ENCODE peak calls at places on chromosomes 2 and 18, in four cellular contexts. Y, A, P and V are unnamed samples.

GRCh38 chr2:3142961-3143571 is 234.6 kb downstream of the EIPR1 start:
- DNase-seq in Y (peak; percentile 74), A (no peak), P (no peak), V (no peak)

GRCh38 chr2:234979204-234980167 is 27.7 kb downstream of the SH3BP4 start:
- DNase-seq in Y (no peak), A (peak; percentile 44), P (no peak), V (no peak)

GRCh38 chr2:43438858-43439655 is 156.8 kb downstream of the THADA start:
- DNase-seq in Y (no peak), A (peak; percentile 36), P (no peak), V (no peak)

GRCh38 chr2:7672685-7673071 is 755.5 kb downstream of the RNF144A start:
- DNase-seq in Y (no peak), A (no peak), P (no peak), V (no peak)

GRCh38 chr2:150718280-150718679 is 230.8 kb upstream of the RND3 start:
- DNase-seq in Y (no peak), A (no peak), P (no peak), V (no peak)

GRCh38 chr18:35917043-35917442 is 55.4 kb upstream of the RMP24 start:
- DNase-seq in Y (no peak), A (no peak), P (no peak), V (no peak)

GRCh38 chr2:212052412-212053159 is 486.0 kb downstream of the ERBB4 start:
- DNase-seq in Y (no peak), A (peak; percentile 94), P (no peak), V (no peak)

GRCh38 chr2:19358242-19359020 is at the start of gene OSR1:
- DNase-seq in Y (peak; percentile 87), A (peak; percentile 86), P (no peak), V (no peak)

GRCh38 chr2:20137131-20137571 is 85.7 kb upstream of the LAPTM4A start:
- DNase-seq in Y (no peak), A (no peak), P (no peak), V (no peak)

GRCh38 chr2:18268400-18268799 is 292.1 kb downstream of the RDH14 start:
- DNase-seq in Y (no peak), A (peak; percentile 18), P (no peak), V (no peak)

GRCh38 chr2:18271370-18272147 is 288.9 kb downstream of the RDH14 start:
- DNase-seq in Y (no peak), A (no peak), P (no peak), V (no peak)

GRCh38 chr2:18272148-18272494 is 288.3 kb downstream of the RDH14 start:
- DNase-seq in Y (no peak), A (no peak), P (no peak), V (no peak)

GRCh38 chr2:18267501-18267900 is 293.0 kb downstream of the RDH14 start:
- DNase-seq in Y (no peak), A (peak; percentile 25), P (no peak), V (no peak)

DNA sequence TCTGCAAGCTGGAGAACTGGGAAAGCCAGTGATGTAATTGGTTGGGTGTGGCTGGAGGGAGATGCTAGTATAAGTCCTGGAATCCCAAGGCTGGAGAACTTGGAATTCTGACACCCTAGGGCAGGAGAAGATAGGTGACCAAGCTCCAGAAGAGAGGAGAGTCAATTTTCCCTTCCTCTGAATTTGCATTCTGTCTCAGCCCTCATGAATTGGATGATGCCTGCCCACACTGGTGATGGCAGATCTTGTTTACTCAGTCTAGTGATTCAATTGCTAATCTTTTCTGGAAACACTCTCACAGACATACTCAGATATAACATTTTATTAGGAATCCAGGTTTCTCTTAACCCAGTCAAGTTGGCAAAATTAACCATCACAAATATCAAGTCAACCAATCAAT is 287.2 kb downstream of the RDH14 start:
- DNase-seq in Y (no peak), A (no peak), P (no peak), V (no peak)
- TF ChIP-seq POLR2A in Y (no peak), A (no peak), P (no peak), V (no peak)

DNA sequence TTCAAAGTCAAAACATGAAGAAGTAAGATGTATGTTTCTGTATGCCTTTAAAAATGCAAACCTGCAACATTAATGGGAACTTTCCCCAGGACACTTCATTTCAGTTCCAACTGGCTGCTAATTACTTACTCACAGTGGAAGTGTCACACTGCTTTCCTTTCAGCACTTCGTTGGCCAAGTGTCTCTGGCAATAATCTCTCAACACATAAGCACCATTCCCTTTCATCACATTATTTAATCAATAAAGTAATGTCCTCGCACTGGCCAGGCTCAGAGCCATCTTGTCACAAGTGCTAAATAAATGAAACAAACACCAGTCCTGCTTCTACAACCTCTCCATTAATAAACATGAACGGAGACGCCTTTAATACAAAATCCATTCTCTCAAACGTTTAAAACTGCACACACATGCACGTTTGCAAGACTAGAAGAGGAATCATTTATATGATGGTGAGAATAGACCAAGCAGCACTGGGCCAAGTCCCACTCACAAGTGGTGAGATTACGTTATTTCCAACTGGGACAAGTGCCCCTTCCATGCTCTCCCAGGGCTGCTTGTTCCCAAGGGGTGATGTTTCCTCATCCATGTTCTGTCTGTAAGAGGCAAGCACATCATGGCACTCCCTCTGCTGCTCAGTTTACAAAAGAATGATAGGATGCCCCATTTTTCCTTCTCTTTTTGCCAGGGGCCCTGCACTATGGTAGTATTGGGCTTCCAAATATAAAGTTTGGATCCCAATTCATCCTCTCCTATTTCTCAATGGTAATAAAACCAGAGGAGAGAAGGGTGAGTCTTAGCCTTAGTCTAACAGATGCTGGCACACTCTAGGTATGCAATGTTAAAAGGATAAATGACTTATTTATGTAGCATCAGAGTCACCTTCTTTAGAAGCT is 56.8 kb upstream of the ETAA1 start:
- DNase-seq in Y (no peak), A (no peak), P (no peak), V (no peak)
- TF ChIP-seq POLR2A in Y (no peak), A (no peak), P (no peak), V (no peak)

GRCh38 chr18:59358611-59359575 is at the start of gene LMAN1:
- DNase-seq in Y (peak; percentile 95), A (peak; percentile 91), P (peak; percentile 94), V (peak; percentile 92)
- TF ChIP-seq POLR2A in Y (no peak), A (peak; percentile 94), P (no peak), V (no peak)

GRCh38 chr2:68832161-68832869 is 38.9 kb downstream of the BMP10 start:
- DNase-seq in Y (no peak), A (peak; percentile 78), P (peak; percentile 68), V (no peak)
- TF ChIP-seq POLR2A in Y (no peak), A (peak; percentile 27), P (no peak), V (no peak)

GRCh38 chr2:219388127-219388844 is 574 bp upstream of the DNPEP start:
- DNase-seq in Y (peak; percentile 99), A (peak; percentile 95), P (peak; percentile 98), V (no peak)
- TF ChIP-seq POLR2A in Y (no peak), A (no peak), P (peak; percentile 57), V (no peak)

GRCh38 chr18:22667616-22668422 is 250.1 kb upstream of the CTAGE1 start:
- DNase-seq in Y (no peak), A (peak; percentile 99), P (no peak), V (no peak)
- TF ChIP-seq POLR2A in Y (no peak), A (no peak), P (no peak), V (no peak)